ENCODE peak calls at places on chromosomes 16 and 17, in six cellular contexts. One of them, this sample, is unnamed.

GRCh38 chr17:40539711-40540411 is 25.4 kb downstream of the CCR7 start:
- DNase-seq in transverse colon: no peak
- DNase-seq in MM.1S: no peak
- DNase-seq in testis: no peak
- DNase-seq in CD8-positive, alpha-beta T cell: no peak
- DNase-seq in cardiac muscle cell: no peak
- DNase-seq in this sample: no peak

GRCh38 chr16:53518550-53519416 is 15.8 kb upstream of the AKTIP start:
- DNase-seq in transverse colon: peak; percentile 71
- DNase-seq in MM.1S: peak; percentile 96
- DNase-seq in testis: no peak
- DNase-seq in CD8-positive, alpha-beta T cell: peak; percentile 45
- DNase-seq in cardiac muscle cell: peak; percentile 94
- DNase-seq in this sample: peak; percentile 56

GRCh38 chr17:21302711-21303425 is 18.4 kb downstream of the MAP2K3 start:
- DNase-seq in transverse colon: no peak
- DNase-seq in MM.1S: no peak
- DNase-seq in testis: no peak
- DNase-seq in CD8-positive, alpha-beta T cell: no peak
- DNase-seq in cardiac muscle cell: no peak
- DNase-seq in this sample: no peak

GRCh38 chr17:3704931-3705717 is 9.2 kb upstream of the P2RX5 start:
- DNase-seq in transverse colon: no peak
- DNase-seq in MM.1S: no peak
- DNase-seq in testis: no peak
- DNase-seq in CD8-positive, alpha-beta T cell: no peak
- DNase-seq in cardiac muscle cell: no peak
- DNase-seq in this sample: no peak

GRCh38 chr17:44775838-44776621 is 17.2 kb downstream of the ADAM11 start:
- DNase-seq in transverse colon: no peak
- DNase-seq in MM.1S: no peak
- DNase-seq in testis: peak; percentile 38
- DNase-seq in CD8-positive, alpha-beta T cell: no peak
- DNase-seq in cardiac muscle cell: no peak
- DNase-seq in this sample: peak; percentile 77

GRCh38 chr16:31223044-31223443 is 6.1 kb upstream of the PYDC1 start:
- DNase-seq in transverse colon: no peak
- DNase-seq in MM.1S: no peak
- DNase-seq in testis: no peak
- DNase-seq in CD8-positive, alpha-beta T cell: no peak
- DNase-seq in cardiac muscle cell: no peak
- DNase-seq in this sample: no peak

GRCh38 chr16:89191033-89191900 is 9.1 kb downstream of the SLC22A31 start:
- DNase-seq in transverse colon: no peak
- DNase-seq in MM.1S: no peak
- DNase-seq in testis: no peak
- DNase-seq in CD8-positive, alpha-beta T cell: no peak
- DNase-seq in cardiac muscle cell: no peak
- DNase-seq in this sample: no peak

GRCh38 chr16:57802635-57803412 is 533 bp upstream of the KIFC3 start:
- DNase-seq in transverse colon: no peak
- DNase-seq in MM.1S: no peak
- DNase-seq in testis: peak; percentile 82
- DNase-seq in CD8-positive, alpha-beta T cell: no peak
- DNase-seq in cardiac muscle cell: no peak
- DNase-seq in this sample: no peak

GRCh38 chr17:28908640-28909098 is 5.8 kb upstream of the DHRS13 start:
- DNase-seq in transverse colon: peak; percentile 43
- DNase-seq in MM.1S: no peak
- DNase-seq in testis: peak; percentile 63
- DNase-seq in CD8-positive, alpha-beta T cell: no peak
- DNase-seq in cardiac muscle cell: peak; percentile 75
- DNase-seq in this sample: no peak

GRCh38 chr17:65532491-65532890 is 29.0 kb downstream of the AXIN2 start:
- DNase-seq in transverse colon: no peak
- DNase-seq in MM.1S: no peak
- DNase-seq in testis: no peak
- DNase-seq in CD8-positive, alpha-beta T cell: no peak
- DNase-seq in cardiac muscle cell: no peak
- DNase-seq in this sample: no peak

GRCh38 chr17:79388556-79389295 is 222.1 kb downstream of the RBFOX3 start:
- DNase-seq in transverse colon: peak; percentile 54
- DNase-seq in MM.1S: peak; percentile 54
- DNase-seq in testis: peak; percentile 74
- DNase-seq in CD8-positive, alpha-beta T cell: no peak
- DNase-seq in cardiac muscle cell: peak; percentile 57
- DNase-seq in this sample: peak; percentile 53

GRCh38 chr17:28008526-28008925 is 34.0 kb upstream of the NLK start:
- DNase-seq in transverse colon: peak; percentile 38
- DNase-seq in MM.1S: peak; percentile 32
- DNase-seq in testis: peak; percentile 51
- DNase-seq in CD8-positive, alpha-beta T cell: no peak
- DNase-seq in cardiac muscle cell: peak; percentile 80
- DNase-seq in this sample: peak; percentile 59

GRCh38 chr17:35028531-35029262 is 34.8 kb downstream of the RFFL start:
- DNase-seq in transverse colon: no peak
- DNase-seq in MM.1S: no peak
- DNase-seq in testis: no peak
- DNase-seq in CD8-positive, alpha-beta T cell: no peak
- DNase-seq in cardiac muscle cell: no peak
- DNase-seq in this sample: peak; percentile 29

GRCh38 chr16:3513892-3514600 is 13.2 kb downstream of the CLUAP1 start:
- DNase-seq in transverse colon: no peak
- DNase-seq in MM.1S: peak; percentile 80
- DNase-seq in testis: no peak
- DNase-seq in CD8-positive, alpha-beta T cell: no peak
- DNase-seq in cardiac muscle cell: no peak
- DNase-seq in this sample: no peak

GRCh38 chr16:590165-590874 is 454 bp downstream of the RAB40C start:
- DNase-seq in transverse colon: no peak
- DNase-seq in MM.1S: no peak
- DNase-seq in testis: no peak
- DNase-seq in CD8-positive, alpha-beta T cell: no peak
- DNase-seq in cardiac muscle cell: peak; percentile 64
- DNase-seq in this sample: no peak

DNA sequence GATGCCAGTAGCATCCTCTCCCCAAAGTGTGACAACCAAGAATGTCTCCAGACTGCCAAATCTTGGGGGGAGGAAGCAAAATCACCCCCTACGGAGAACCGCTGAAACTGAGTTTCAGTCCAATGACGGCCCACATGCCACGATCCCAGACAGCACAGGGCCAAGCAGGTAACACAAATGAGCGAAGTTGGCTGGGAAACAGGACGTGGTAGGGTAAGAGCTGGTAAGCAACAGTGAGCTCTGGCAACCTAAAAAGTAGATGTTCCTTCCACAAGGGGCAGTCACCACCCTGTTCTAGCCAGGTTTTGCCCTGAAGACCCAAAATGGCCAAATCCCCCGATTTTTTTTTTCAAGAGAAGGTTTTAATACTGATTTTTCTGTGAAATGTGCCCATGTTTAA is 25.4 kb downstream of the ZFHX3 start:
- DNase-seq in transverse colon: no peak
- DNase-seq in MM.1S: no peak
- DNase-seq in testis: no peak
- DNase-seq in CD8-positive, alpha-beta T cell: no peak
- DNase-seq in cardiac muscle cell: no peak
- DNase-seq in this sample: no peak
- H3K4me1 ChIP-seq in transverse colon: peaks cover 14% of the 10 kb centered on the region
- H3K4me1 ChIP-seq in MM.1S: no peaks in the 10 kb centered on the region
- H3K4me1 ChIP-seq in testis: peaks cover 17% of the 10 kb centered on the region
- H3K4me1 ChIP-seq in CD8-positive, alpha-beta T cell: no peaks in the 10 kb centered on the region
- H3K4me1 ChIP-seq in cardiac muscle cell: peaks cover 54% of the 10 kb centered on the region
- H3K4me1 ChIP-seq in this sample: no peaks in the 10 kb centered on the region

GRCh38 chr17:74211929-74212261 is 1.5 kb upstream of the TTYH2 start:
- DNase-seq in transverse colon: no peak
- DNase-seq in MM.1S: no peak
- DNase-seq in testis: peak; percentile 35
- DNase-seq in CD8-positive, alpha-beta T cell: no peak
- DNase-seq in cardiac muscle cell: no peak
- DNase-seq in this sample: no peak

GRCh38 chr17:74210191-74211140 is 2.9 kb upstream of the TTYH2 start:
- DNase-seq in transverse colon: peak; percentile 72
- DNase-seq in MM.1S: peak; percentile 45
- DNase-seq in testis: peak; percentile 79
- DNase-seq in CD8-positive, alpha-beta T cell: peak; percentile 75
- DNase-seq in cardiac muscle cell: peak; percentile 77
- DNase-seq in this sample: peak; percentile 48

GRCh38 chr17:74212262-74212912 is 984 bp upstream of the TTYH2 start:
- DNase-seq in transverse colon: peak; percentile 19
- DNase-seq in MM.1S: no peak
- DNase-seq in testis: peak; percentile 42
- DNase-seq in CD8-positive, alpha-beta T cell: no peak
- DNase-seq in cardiac muscle cell: no peak
- DNase-seq in this sample: no peak

GRCh38 chr17:74212913-74213791 is at the start of gene TTYH2:
- DNase-seq in transverse colon: peak; percentile 90
- DNase-seq in MM.1S: peak; percentile 87
- DNase-seq in testis: peak; percentile 91
- DNase-seq in CD8-positive, alpha-beta T cell: peak; percentile 34
- DNase-seq in cardiac muscle cell: peak; percentile 93
- DNase-seq in this sample: peak; percentile 83

DNA sequence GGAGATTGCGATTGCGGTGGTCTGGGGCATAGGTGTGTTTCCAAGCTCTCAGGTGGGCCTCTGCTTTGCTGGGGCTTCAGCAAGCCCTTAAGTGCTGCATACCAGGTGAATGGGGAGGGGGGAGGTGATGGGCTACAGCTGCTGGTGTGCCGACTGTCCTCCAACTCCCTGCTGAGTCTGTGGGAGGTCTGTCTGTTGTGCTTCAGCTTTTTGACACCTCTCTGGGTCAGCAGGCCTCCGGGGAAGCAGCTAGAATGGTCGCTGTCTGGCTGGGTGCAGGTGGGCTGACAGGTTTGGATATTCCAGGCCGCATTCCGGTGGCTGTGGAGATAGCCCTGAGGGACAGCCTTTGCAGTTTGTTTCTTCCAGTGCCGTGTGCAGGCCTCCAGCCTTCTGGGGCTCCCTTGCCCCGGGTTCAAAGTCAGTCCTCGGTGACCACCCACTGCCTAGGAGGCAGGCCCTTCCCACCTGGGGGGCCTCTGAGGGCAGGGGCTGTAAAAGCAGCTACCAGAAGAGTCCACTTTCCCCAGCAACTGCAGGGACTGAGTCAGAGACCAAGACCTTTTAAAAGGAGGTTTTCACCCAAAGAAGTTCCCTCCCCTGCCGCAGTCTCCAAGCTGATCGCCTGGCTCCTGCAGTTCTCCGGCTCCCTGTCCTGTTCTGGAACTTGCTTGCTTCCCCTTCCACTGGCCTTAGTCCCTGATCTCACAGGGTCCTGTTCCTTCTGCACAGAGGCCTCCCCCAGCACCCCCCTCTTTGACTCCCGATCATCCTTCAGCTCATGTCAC is 2.0 kb upstream of the TTYH2 start:
- DNase-seq in transverse colon: no peak
- DNase-seq in MM.1S: no peak
- DNase-seq in testis: no peak
- DNase-seq in CD8-positive, alpha-beta T cell: no peak
- DNase-seq in cardiac muscle cell: no peak
- DNase-seq in this sample: no peak
- H3K27ac ChIP-seq in transverse colon: no peak overlapping the region
- H3K27ac ChIP-seq in MM.1S: no peak overlapping the region
- H3K27ac ChIP-seq in testis: no peak overlapping the region
- H3K27ac ChIP-seq in CD8-positive, alpha-beta T cell: no peak overlapping the region
- H3K27ac ChIP-seq in cardiac muscle cell: peak overlapping the region; percentile 38
- H3K27ac ChIP-seq in this sample: peak overlapping the region; percentile 17

GRCh38 chr17:10033449-10033848 is 128.4 kb upstream of the RCVRN start:
- DNase-seq in transverse colon: no peak
- DNase-seq in MM.1S: no peak
- DNase-seq in testis: no peak
- DNase-seq in CD8-positive, alpha-beta T cell: no peak
- DNase-seq in cardiac muscle cell: no peak
- DNase-seq in this sample: no peak
- H3K4me1 ChIP-seq in transverse colon: no peaks in the 10 kb centered on the region
- H3K4me1 ChIP-seq in MM.1S: no peaks in the 10 kb centered on the region
- H3K4me1 ChIP-seq in testis: peaks cover 26% of the 10 kb centered on the region
- H3K4me1 ChIP-seq in CD8-positive, alpha-beta T cell: no peaks in the 10 kb centered on the region
- H3K4me1 ChIP-seq in cardiac muscle cell: peaks cover 7% of the 10 kb centered on the region
- H3K4me1 ChIP-seq in this sample: no peaks in the 10 kb centered on the region

DNA sequence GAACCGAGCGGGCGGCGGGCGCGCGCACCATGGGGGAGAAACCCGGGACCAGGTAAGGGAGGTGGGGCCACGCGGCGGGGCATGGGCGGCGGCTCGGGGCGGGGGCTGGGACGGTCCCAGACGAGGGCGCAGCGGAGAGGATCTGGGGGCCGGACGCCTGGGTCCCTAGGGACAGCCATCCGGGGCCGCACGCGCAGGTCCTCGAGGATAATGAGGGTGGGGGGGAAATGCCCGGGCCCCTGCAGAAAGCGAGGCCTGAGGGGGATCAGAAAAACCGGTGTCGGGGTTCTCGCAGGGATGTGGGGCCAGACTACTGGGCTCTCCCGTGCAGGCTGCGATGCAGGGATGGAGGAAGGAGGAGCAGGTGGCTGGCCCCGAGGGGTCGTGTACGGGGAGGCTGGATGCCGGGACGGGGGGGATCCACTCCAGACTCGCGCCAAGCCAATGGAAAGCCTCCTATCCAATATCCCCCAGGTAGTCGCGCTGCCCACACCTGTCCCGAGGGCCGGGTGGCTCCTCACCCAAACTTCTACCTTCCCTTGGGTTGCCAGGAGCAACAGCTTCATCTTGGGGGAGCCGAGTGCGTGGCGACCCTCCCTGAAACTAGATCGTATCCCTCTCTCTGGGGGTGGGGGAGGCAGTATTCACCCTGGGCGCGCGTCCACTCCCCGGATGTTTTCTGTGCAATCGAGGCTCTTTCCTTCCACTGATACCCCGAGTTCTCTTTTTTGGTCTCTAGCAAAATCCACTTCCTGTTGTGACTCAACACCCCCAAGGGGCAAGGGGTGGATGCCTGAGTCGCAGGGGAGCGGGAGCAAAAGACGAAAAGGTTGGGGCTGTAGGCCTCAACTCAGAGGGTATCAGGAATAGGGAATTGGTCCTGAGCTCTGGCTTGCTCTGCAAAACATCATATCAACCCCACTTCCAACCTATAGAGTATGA is 532 bp downstream of the ARRB2 start:
- DNase-seq in transverse colon: peak; percentile 39
- DNase-seq in MM.1S: no peak
- DNase-seq in testis: no peak
- DNase-seq in CD8-positive, alpha-beta T cell: no peak
- DNase-seq in cardiac muscle cell: no peak
- DNase-seq in this sample: peak; percentile 55
- H3K27ac ChIP-seq in transverse colon: peak overlapping the region; percentile 89
- H3K27ac ChIP-seq in MM.1S: peak overlapping the region; percentile 71
- H3K27ac ChIP-seq in testis: peak overlapping the region; percentile 46
- H3K27ac ChIP-seq in CD8-positive, alpha-beta T cell: peak overlapping the region; percentile 86
- H3K27ac ChIP-seq in cardiac muscle cell: no peak overlapping the region
- H3K27ac ChIP-seq in this sample: peak overlapping the region; percentile 96

GRCh38 chr16:8717892-8718400 is 43.5 kb downstream of the ABAT start:
- DNase-seq in transverse colon: no peak
- DNase-seq in MM.1S: no peak
- DNase-seq in testis: no peak
- DNase-seq in CD8-positive, alpha-beta T cell: no peak
- DNase-seq in cardiac muscle cell: no peak
- DNase-seq in this sample: no peak
- H3K4me1 ChIP-seq in transverse colon: peaks cover 7% of the 10 kb centered on the region
- H3K4me1 ChIP-seq in MM.1S: no peaks in the 10 kb centered on the region
- H3K4me1 ChIP-seq in testis: peaks cover 21% of the 10 kb centered on the region
- H3K4me1 ChIP-seq in CD8-positive, alpha-beta T cell: no peaks in the 10 kb centered on the region
- H3K4me1 ChIP-seq in cardiac muscle cell: peaks cover 60% of the 10 kb centered on the region
- H3K4me1 ChIP-seq in this sample: no peaks in the 10 kb centered on the region

This sample was measured in small intestine.